ENCODE peak calls at places on chromosome 16, in six cellular contexts. Z is transverse colon; G is AG04449; Y is CD4-positive, CD25-positive, alpha-beta regulatory T cell; C is HL-60; P is T follicular helper cell. Q is an unnamed sample.

GRCh38 chr16:19884611-19885455 is at the start of gene GPRC5B:
- DNase-seq in Y (peak), Z (peak), C (peak), P (peak), G (no peak), Q (peak)

GRCh38 chr16:49179714-49180330 is 101.8 kb downstream of the CBLN1 start:
- DNase-seq in Z (peak), G (no peak), C (no peak), Y (no peak), P (no peak), Q (no peak)

GRCh38 chr16:4358831-4359561 is 7.9 kb upstream of the PAM16 start:
- DNase-seq in P (peak), C (no peak), G (no peak), Z (peak), Y (peak), Q (peak)

GRCh38 chr16:87762071-87762571 is 3.7 kb downstream of the KLHDC4 start:
- DNase-seq in Z (no peak), P (no peak), Y (no peak), C (no peak), G (no peak), Q (peak)

GRCh38 chr16:67942200-67942509 is 1.8 kb downstream of the LCAT start:
- DNase-seq in Y (peak), C (no peak), G (no peak), P (no peak), Z (no peak), Q (peak)

GRCh38 chr16:61296305-61296704 is 739.9 kb downstream of the CDH8 start:
- DNase-seq in G (no peak), Y (no peak), Z (no peak), C (no peak), P (no peak), Q (no peak)

GRCh38 chr16:1746693-1747195 is 24.6 kb downstream of the NME3 start:
- DNase-seq in Y (no peak), P (no peak), C (no peak), Z (no peak), G (no peak), Q (no peak)

GRCh38 chr16:11452746-11453344 is 107.6 kb downstream of the RMI2 start:
- DNase-seq in C (no peak), Y (no peak), Z (no peak), P (no peak), G (no peak), Q (no peak)

GRCh38 chr16:84820305-84820684 is 510 bp downstream of the CRISPLD2 start:
- DNase-seq in Y (no peak), Z (no peak), C (no peak), P (no peak), G (no peak), Q (no peak)